ENCODE peak calls at places on chromosomes 4 and X, in five cellular contexts. One of them, this sample, is unnamed.

GRCh38 chrX:140712413-140713173 is 3.0 kb downstream of the LINC00632 start:
- DNase-seq in NB4: peak; percentile 53
- DNase-seq in IMR-90: peak; percentile 55
- DNase-seq in HCT116: no peak
- DNase-seq in uterus: no peak
- DNase-seq in this sample: peak; percentile 58

GRCh38 chrX:140710710-140711109 is 1.2 kb downstream of the LINC00632 start:
- DNase-seq in uterus: no peak
- DNase-seq in IMR-90: no peak
- DNase-seq in NB4: no peak
- DNase-seq in HCT116: no peak
- DNase-seq in this sample: no peak

GRCh38 chr4:187972135-187972534 is 23.4 kb upstream of the ZFP42 start:
- DNase-seq in uterus: no peak
- DNase-seq in IMR-90: peak; percentile 26
- DNase-seq in NB4: no peak
- DNase-seq in HCT116: no peak
- DNase-seq in this sample: no peak

GRCh38 chrX:20531667-20532066 is 265.0 kb upstream of the RPS6KA3 start:
- DNase-seq in NB4: no peak
- DNase-seq in uterus: no peak
- DNase-seq in IMR-90: peak; percentile 30
- DNase-seq in HCT116: no peak
- DNase-seq in this sample: no peak

GRCh38 chr4:180900781-180901180 is 1342.4 kb upstream of the TENM3 start:
- DNase-seq in IMR-90: no peak
- DNase-seq in uterus: no peak
- DNase-seq in HCT116: no peak
- DNase-seq in NB4: no peak
- DNase-seq in this sample: no peak

GRCh38 chr4:127055349-127055748 is 577.4 kb upstream of the INTU start:
- DNase-seq in NB4: no peak
- DNase-seq in HCT116: no peak
- DNase-seq in IMR-90: peak; percentile 70
- DNase-seq in uterus: no peak
- DNase-seq in this sample: no peak

GRCh38 chr4:185293202-185293601 is 83.8 kb downstream of the SNX25 start:
- DNase-seq in NB4: no peak
- DNase-seq in HCT116: no peak
- DNase-seq in uterus: no peak
- DNase-seq in IMR-90: no peak
- DNase-seq in this sample: no peak

GRCh38 chrX:24235084-24235710 is 78.7 kb downstream of the SUPT20HL2 start:
- DNase-seq in uterus: no peak
- DNase-seq in HCT116: no peak
- DNase-seq in IMR-90: no peak
- DNase-seq in NB4: no peak
- DNase-seq in this sample: no peak

GRCh38 chr4:177308125-177308524 is 1.5 kb upstream of the NEIL3 start:
- DNase-seq in IMR-90: peak; percentile 85
- DNase-seq in NB4: peak; percentile 93
- DNase-seq in HCT116: no peak
- DNase-seq in uterus: no peak
- DNase-seq in this sample: no peak

GRCh38 chr4:41360214-41360910 is 103.6 kb downstream of the UCHL1 start:
- DNase-seq in HCT116: no peak
- DNase-seq in IMR-90: peak; percentile 20
- DNase-seq in NB4: peak; percentile 29
- DNase-seq in uterus: no peak
- DNase-seq in this sample: peak; percentile 89

GRCh38 chrX:46305431-46305830 is 239.8 kb downstream of the ZNF674 start:
- DNase-seq in IMR-90: no peak
- DNase-seq in uterus: no peak
- DNase-seq in HCT116: no peak
- DNase-seq in NB4: no peak
- DNase-seq in this sample: no peak
- TF ChIP-seq POLR2A in IMR-90: no peak
- TF ChIP-seq POLR2A in uterus: no peak
- TF ChIP-seq POLR2A in HCT116: no peak
- TF ChIP-seq POLR2A in NB4: no peak
- TF ChIP-seq POLR2A in this sample: no peak

GRCh38 chr4:64001229-64001898 is 407.9 kb downstream of the TECRL start:
- DNase-seq in IMR-90: no peak
- DNase-seq in NB4: no peak
- DNase-seq in uterus: no peak
- DNase-seq in HCT116: no peak
- DNase-seq in this sample: no peak
- TF ChIP-seq POLR2A in IMR-90: no peak
- TF ChIP-seq POLR2A in NB4: no peak
- TF ChIP-seq POLR2A in uterus: no peak
- TF ChIP-seq POLR2A in HCT116: no peak
- TF ChIP-seq POLR2A in this sample: no peak

GRCh38 chr4:6782147-6782845 is at the start of gene KIAA0232:
- DNase-seq in IMR-90: peak; percentile 93
- DNase-seq in HCT116: peak; percentile 77
- DNase-seq in uterus: peak; percentile 90
- DNase-seq in NB4: peak; percentile 98
- DNase-seq in this sample: peak; percentile 96
- TF ChIP-seq POLR2A in IMR-90: peak; percentile 67
- TF ChIP-seq POLR2A in HCT116: peak; percentile 58
- TF ChIP-seq POLR2A in uterus: peak; percentile 95
- TF ChIP-seq POLR2A in NB4: peak; percentile 51
- TF ChIP-seq POLR2A in this sample: peak; percentile 81

DNA sequence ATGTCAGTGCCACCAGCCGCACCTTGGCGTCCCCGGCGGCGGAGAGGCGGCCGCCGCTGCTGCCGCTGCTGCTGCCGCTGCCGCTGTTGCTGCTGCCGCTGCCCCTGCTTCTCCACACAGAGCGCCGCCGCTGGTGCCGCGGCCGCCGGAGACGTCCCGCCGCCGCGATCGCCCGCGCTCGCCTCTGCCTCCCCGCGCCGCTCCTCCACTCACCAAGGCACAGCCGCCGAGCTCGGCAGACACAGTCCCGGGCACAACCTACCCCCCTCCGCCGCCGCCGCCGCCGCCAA is at the start of gene PPP3CA:
- DNase-seq in IMR-90: no peak
- DNase-seq in HCT116: no peak
- DNase-seq in NB4: no peak
- DNase-seq in uterus: no peak
- DNase-seq in this sample: no peak
- TF ChIP-seq POLR2A in IMR-90: no peak
- TF ChIP-seq POLR2A in HCT116: no peak
- TF ChIP-seq POLR2A in NB4: no peak
- TF ChIP-seq POLR2A in uterus: peak; percentile 43
- TF ChIP-seq POLR2A in this sample: no peak

GRCh38 chrX:47216393-47216925 is 2.0 kb upstream of the CDK16 start:
- DNase-seq in IMR-90: no peak
- DNase-seq in uterus: no peak
- DNase-seq in NB4: no peak
- DNase-seq in HCT116: no peak
- DNase-seq in this sample: no peak

GRCh38 chrX:47217121-47217851 is 1.2 kb upstream of the CDK16 start:
- DNase-seq in NB4: peak; percentile 43
- DNase-seq in HCT116: no peak
- DNase-seq in IMR-90: peak; percentile 62
- DNase-seq in uterus: peak; percentile 44
- DNase-seq in this sample: no peak

GRCh38 chrX:47218280-47218919 is at the start of gene CDK16:
- DNase-seq in uterus: peak; percentile 82
- DNase-seq in HCT116: peak; percentile 45
- DNase-seq in IMR-90: peak; percentile 84
- DNase-seq in NB4: peak; percentile 83
- DNase-seq in this sample: peak; percentile 89

GRCh38 chrX:47218920-47219815 is 687 bp downstream of the CDK16 start:
- DNase-seq in uterus: peak; percentile 49
- DNase-seq in NB4: peak; percentile 61
- DNase-seq in HCT116: no peak
- DNase-seq in IMR-90: no peak
- DNase-seq in this sample: peak; percentile 68

DNA sequence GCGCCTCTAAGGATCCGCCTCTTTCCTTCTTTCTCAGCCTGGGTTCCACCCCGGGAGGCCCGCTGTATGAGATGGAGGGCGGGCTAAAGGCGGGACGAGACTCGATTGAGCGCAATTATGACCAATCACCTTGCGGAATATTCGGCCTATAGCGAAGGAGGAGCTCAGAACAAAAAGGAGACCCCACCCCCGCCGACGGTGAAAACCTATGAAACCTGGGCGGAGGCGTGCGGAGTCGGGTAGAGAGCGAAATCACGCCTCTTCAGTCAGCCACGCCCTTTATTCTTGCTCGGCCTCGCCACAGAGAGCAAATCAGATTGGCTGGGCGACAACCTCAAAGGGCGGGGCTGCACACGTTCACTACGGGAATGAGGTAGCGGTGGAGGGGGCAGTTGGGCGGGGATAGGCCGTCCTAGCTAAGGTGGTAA is 615 bp upstream of the CDK16 start:
- DNase-seq in HCT116: peak; percentile 95
- DNase-seq in NB4: peak; percentile 97
- DNase-seq in IMR-90: peak; percentile 98
- DNase-seq in uterus: peak; percentile 100
- DNase-seq in this sample: peak; percentile 99
- TF ChIP-seq POLR2A in HCT116: no peak
- TF ChIP-seq POLR2A in NB4: no peak
- TF ChIP-seq POLR2A in IMR-90: no peak
- TF ChIP-seq POLR2A in uterus: no peak
- TF ChIP-seq POLR2A in this sample: no peak

GRCh38 chr4:54658321-54659093 is 750 bp downstream of the KIT start:
- DNase-seq in uterus: peak; percentile 18
- DNase-seq in NB4: peak; percentile 66
- DNase-seq in HCT116: peak; percentile 13
- DNase-seq in IMR-90: peak; percentile 36
- DNase-seq in this sample: peak; percentile 53

GRCh38 chr4:54657194-54657555 is 582 bp upstream of the KIT start:
- DNase-seq in IMR-90: no peak
- DNase-seq in HCT116: no peak
- DNase-seq in NB4: no peak
- DNase-seq in uterus: no peak
- DNase-seq in this sample: no peak

GRCh38 chr4:54660145-54660535 is 2.4 kb downstream of the KIT start:
- DNase-seq in HCT116: no peak
- DNase-seq in IMR-90: no peak
- DNase-seq in NB4: no peak
- DNase-seq in uterus: no peak
- DNase-seq in this sample: no peak

GRCh38 chr4:54659213-54660144 is 1.7 kb downstream of the KIT start:
- DNase-seq in uterus: no peak
- DNase-seq in NB4: peak; percentile 41
- DNase-seq in IMR-90: peak; percentile 30
- DNase-seq in HCT116: no peak
- DNase-seq in this sample: no peak

DNA sequence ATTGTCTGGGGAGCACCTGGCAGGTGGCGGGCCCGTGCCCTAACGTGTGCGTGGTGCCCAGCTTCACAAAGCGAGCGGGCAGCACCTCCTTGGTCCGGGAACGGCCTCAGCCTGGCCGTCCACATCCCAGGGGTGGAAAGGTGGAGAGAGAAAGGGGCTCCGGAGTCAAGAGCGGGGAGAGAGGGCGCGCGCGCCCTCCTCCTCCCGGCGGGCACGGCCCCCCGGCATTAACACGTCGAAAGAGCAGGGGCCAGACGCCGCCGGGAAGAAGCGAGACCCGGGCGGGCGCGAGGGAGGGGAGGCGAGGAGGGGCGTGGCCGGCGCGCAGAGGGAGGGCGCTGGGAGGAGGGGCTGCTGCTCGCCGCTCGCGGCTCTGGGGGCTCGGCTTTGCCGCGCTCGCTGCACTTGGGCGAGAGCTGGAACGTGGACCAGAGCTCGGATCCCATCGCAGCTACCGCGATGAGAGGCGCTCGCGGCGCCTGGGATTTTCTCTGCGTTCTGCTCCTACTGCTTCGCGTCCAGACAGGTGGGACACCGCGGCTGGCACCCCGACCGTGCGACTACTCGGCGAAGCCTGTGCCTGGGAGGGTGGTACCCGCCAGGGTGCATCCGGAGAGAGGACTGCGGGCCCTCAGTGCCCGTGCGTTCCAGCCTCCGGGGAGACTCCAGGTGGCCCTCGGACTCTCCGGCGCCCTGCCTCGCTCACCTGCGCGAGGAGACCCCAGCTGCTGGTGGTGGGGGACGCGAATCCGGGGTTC is at the start of gene KIT:
- DNase-seq in HCT116: no peak
- DNase-seq in IMR-90: peak; percentile 32
- DNase-seq in NB4: peak; percentile 37
- DNase-seq in uterus: peak; percentile 41
- DNase-seq in this sample: peak; percentile 69
- TF ChIP-seq POLR2A in HCT116: no peak
- TF ChIP-seq POLR2A in IMR-90: no peak
- TF ChIP-seq POLR2A in NB4: no peak
- TF ChIP-seq POLR2A in uterus: peak; percentile 30
- TF ChIP-seq POLR2A in this sample: no peak

GRCh38 chr4:79211490-79211889 is 114.4 kb downstream of the NAA11 start:
- DNase-seq in uterus: no peak
- DNase-seq in HCT116: no peak
- DNase-seq in IMR-90: no peak
- DNase-seq in NB4: peak; percentile 82
- DNase-seq in this sample: no peak
- TF ChIP-seq POLR2A in uterus: no peak
- TF ChIP-seq POLR2A in HCT116: no peak
- TF ChIP-seq POLR2A in IMR-90: no peak
- TF ChIP-seq POLR2A in NB4: peak; percentile 60
- TF ChIP-seq POLR2A in this sample: no peak

GRCh38 chr4:8435656-8436121 is 4.8 kb downstream of the ACOX3 start:
- DNase-seq in HCT116: no peak
- DNase-seq in uterus: no peak
- DNase-seq in IMR-90: peak; percentile 15
- DNase-seq in NB4: no peak
- DNase-seq in this sample: no peak
- TF ChIP-seq POLR2A in HCT116: no peak
- TF ChIP-seq POLR2A in uterus: no peak
- TF ChIP-seq POLR2A in IMR-90: no peak
- TF ChIP-seq POLR2A in NB4: no peak
- TF ChIP-seq POLR2A in this sample: no peak

DNA sequence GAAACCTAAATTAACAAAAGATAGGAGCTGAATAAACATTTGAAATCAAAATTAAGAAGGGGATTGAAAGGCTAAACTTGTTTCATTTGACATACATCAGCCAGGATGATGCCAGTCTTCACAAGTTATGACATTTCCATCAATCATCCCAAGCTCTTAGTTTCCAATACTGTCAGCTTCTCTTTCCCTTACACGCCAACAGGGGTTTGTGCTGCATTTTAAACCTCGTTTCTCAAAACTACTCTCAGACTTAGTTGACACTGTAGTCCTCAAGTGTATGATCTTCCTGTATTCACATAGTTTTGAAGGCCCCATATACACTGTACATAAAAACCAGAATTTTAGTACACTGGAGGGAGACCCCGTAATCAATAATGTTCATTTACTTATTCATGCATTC is 840 bp upstream of the P2RY10 start:
- DNase-seq in IMR-90: no peak
- DNase-seq in HCT116: no peak
- DNase-seq in uterus: no peak
- DNase-seq in NB4: no peak
- DNase-seq in this sample: no peak
- TF ChIP-seq POLR2A in IMR-90: no peak
- TF ChIP-seq POLR2A in HCT116: no peak
- TF ChIP-seq POLR2A in uterus: no peak
- TF ChIP-seq POLR2A in NB4: no peak
- TF ChIP-seq POLR2A in this sample: no peak